ENCODE peak calls at places on chromosomes 6 and 20, in nine cellular contexts. N is lung microvascular endothelial cell; I is endothelial cell; J is fibroblast of lung; E is stimulated activated CD4-positive, alpha-beta T cell treated with anti-CD3 and anti-CD28 coated beads, Interleukin-2, amount 100 ng/mL, for 48 hours; W is CD4-positive, CD25-positive, alpha-beta regulatory T cell; D is HuH-7.5; G is stimulated activated naive CD4-positive, alpha-beta T cell; U is caudate nucleus. Z is an unnamed sample.

GRCh38 chr6:7542878-7543394 is 1.5 kb downstream of the DSP start:
- DNase-seq in I (peak; percentile 75), W (no peak), E (no peak), G (no peak), N (peak; percentile 4), U (no peak), J (no peak), D (peak; percentile 73), Z (peak; percentile 28)

GRCh38 chr6:48671506-48671905 is 560.5 kb upstream of the PTCHD4 start:
- DNase-seq in W (no peak), D (no peak), N (no peak), E (no peak), I (no peak), U (no peak), J (peak; percentile 39), G (no peak), Z (no peak)

GRCh38 chr6:21595265-21595950 is 1.9 kb downstream of the SOX4 start:
- DNase-seq in N (peak; percentile 25), G (peak; percentile 44), J (no peak), U (no peak), D (no peak), W (peak; percentile 36), I (peak; percentile 35), E (peak; percentile 11), Z (no peak)

GRCh38 chr6:164164921-164165320 is 750.4 kb downstream of the QKI start:
- DNase-seq in D (no peak), E (no peak), W (no peak), N (no peak), G (no peak), I (no peak), U (no peak), J (no peak), Z (no peak)

GRCh38 chr20:15143478-15143877 is 806.1 kb upstream of the FLRT3 start:
- DNase-seq in D (no peak), E (no peak), U (no peak), I (no peak), G (no peak), W (no peak), J (no peak), N (no peak), Z (no peak)

GRCh38 chr20:62641749-62642665 is at the start of gene SLCO4A1:
- DNase-seq in G (peak; percentile 78), I (peak; percentile 39), N (peak; percentile 65), D (no peak), J (peak; percentile 16), U (peak; percentile 68), W (peak; percentile 91), E (peak; percentile 84), Z (peak; percentile 81)

GRCh38 chr20:37804584-37805566 is 98.1 kb upstream of the VSTM2L start:
- DNase-seq in D (no peak), U (peak; percentile 14), J (no peak), W (no peak), G (no peak), E (no peak), I (no peak), N (no peak), Z (no peak)

GRCh38 chr20:25739615-25740320 is 43.1 kb upstream of the ZNF337 start:
- DNase-seq in N (peak; percentile 49), U (no peak), J (peak; percentile 5), E (no peak), D (no peak), I (no peak), G (no peak), W (peak; percentile 81), Z (no peak)

GRCh38 chr6:13611715-13612114 is 3.4 kb upstream of the NOL7 start:
- DNase-seq in J (no peak), I (no peak), G (no peak), N (no peak), D (no peak), U (no peak), E (no peak), W (peak; percentile 43), Z (no peak)

GRCh38 chr6:108897371-108897770 is 49.1 kb downstream of the ARMC2 start:
- DNase-seq in I (no peak), N (peak; percentile 70), E (no peak), J (peak; percentile 37), G (no peak), U (no peak), W (no peak), D (no peak), Z (no peak)

GRCh38 chr6:150604467-150604866 is 4.8 kb downstream of the PLEKHG1 start:
- DNase-seq in N (no peak), I (no peak), E (no peak), D (no peak), W (no peak), G (no peak), J (no peak), U (no peak), Z (no peak)

GRCh38 chr6:3722211-3722621 is 29.3 kb downstream of the PXDC1 start:
- DNase-seq in W (peak; percentile 17), N (no peak), D (no peak), J (peak; percentile 48), G (no peak), U (no peak), E (no peak), I (no peak), Z (no peak)

GRCh38 chr6:11393713-11394627 is 143.6 kb upstream of the TMEM170B start:
- DNase-seq in N (no peak), J (no peak), I (no peak), U (no peak), G (no peak), D (no peak), W (no peak), E (no peak), Z (no peak)

GRCh38 chr6:33082702-33083101 is 6.9 kb downstream of the HLA-DPB1 start:
- DNase-seq in U (peak; percentile 5), I (peak; percentile 38), D (peak; percentile 14), W (peak; percentile 45), N (peak; percentile 56), G (no peak), E (no peak), J (peak; percentile 49), Z (no peak)

GRCh38 chr6:155265843-155266535 is 2.2 kb downstream of the CLDN20 start:
- DNase-seq in W (no peak), D (no peak), J (no peak), E (no peak), U (no peak), N (no peak), I (no peak), G (no peak), Z (no peak)

GRCh38 chr6:126672654-126673053 is 332.7 kb downstream of the CENPW start:
- DNase-seq in W (no peak), I (no peak), U (no peak), G (no peak), E (no peak), J (peak; percentile 73), D (no peak), N (no peak), Z (no peak)

GRCh38 chr20:11050350-11050749 is 376.6 kb upstream of the JAG1 start:
- DNase-seq in I (no peak), W (no peak), U (no peak), N (no peak), G (no peak), D (no peak), E (no peak), J (no peak), Z (no peak)

GRCh38 chr6:137902721-137903120 is 35.7 kb downstream of the TNFAIP3 start:
- DNase-seq in E (no peak), D (no peak), W (no peak), I (no peak), U (no peak), G (no peak), N (no peak), J (no peak), Z (no peak)

GRCh38 chr6:38166411-38167240 is 347.1 kb downstream of the ZFAND3 start:
- DNase-seq in I (no peak), D (no peak), U (peak; percentile 54), N (no peak), G (no peak), W (no peak), J (no peak), E (no peak), Z (no peak)

GRCh38 chr6:81088133-81088532 is 664.3 kb downstream of the TENT5A start:
- DNase-seq in J (no peak), W (no peak), E (no peak), I (no peak), N (no peak), D (no peak), U (no peak), G (no peak), Z (no peak)

GRCh38 chr6:106363401-106364138 is 3.1 kb downstream of the CRYBG1 start:
- DNase-seq in G (no peak), D (no peak), W (no peak), J (no peak), N (no peak), E (no peak), I (no peak), U (no peak), Z (no peak)

GRCh38 chr6:129701721-129702455 is 8.1 kb downstream of the ARHGAP18 start:
- DNase-seq in E (no peak), U (no peak), W (no peak), I (no peak), G (no peak), N (peak; percentile 67), D (no peak), J (peak; percentile 50), Z (no peak)

GRCh38 chr6:105492706-105493673 is 90.1 kb upstream of the PREP start:
- DNase-seq in D (no peak), N (no peak), E (no peak), I (no peak), W (peak; percentile 45), U (no peak), G (no peak), J (no peak), Z (no peak)

GRCh38 chr6:157964139-157964538 is 17.5 kb upstream of the SYNJ2 start:
- DNase-seq in G (no peak), I (no peak), U (no peak), W (peak; percentile 47), N (no peak), D (no peak), J (peak; percentile 36), E (no peak), Z (no peak)

GRCh38 chr6:170062209-170062903 is 228.5 kb downstream of the DLL1 start:
- DNase-seq in G (no peak), I (no peak), E (no peak), J (no peak), U (no peak), W (no peak), D (no peak), N (no peak), Z (no peak)

GRCh38 chr6:154615483-154616025 is 105.1 kb upstream of the CNKSR3 start:
- DNase-seq in J (peak; percentile 93), D (peak; percentile 28), U (no peak), N (peak; percentile 85), I (no peak), E (no peak), G (no peak), W (no peak), Z (no peak)

GRCh38 chr20:57505991-57506390 is 18.9 kb downstream of the CTCFL start:
- DNase-seq in W (no peak), I (no peak), U (no peak), E (no peak), G (no peak), N (no peak), J (no peak), D (no peak), Z (no peak)

GRCh38 chr6:56954389-56955170 is at the start of gene BEND6:
- DNase-seq in D (peak; percentile 18), G (peak; percentile 9), I (no peak), J (peak; percentile 82), U (peak; percentile 90), W (peak; percentile 24), N (peak; percentile 78), E (peak; percentile 20), Z (peak; percentile 81)

GRCh38 chr6:36633915-36634314 is 39.8 kb downstream of the SRSF3 start:
- DNase-seq in N (peak; percentile 57), G (no peak), U (no peak), J (peak; percentile 92), E (no peak), D (no peak), I (no peak), W (no peak), Z (no peak)

GRCh38 chr6:150417899-150418824 is 49.4 kb downstream of the IYD start:
- DNase-seq in U (no peak), E (no peak), J (peak; percentile 93), N (peak; percentile 94), W (peak; percentile 63), I (peak; percentile 23), D (peak; percentile 57), G (peak; percentile 38), Z (peak; percentile 46)

GRCh38 chr20:32560989-32561830 is 23.9 kb downstream of the NOL4L start:
- DNase-seq in N (no peak), U (peak; percentile 19), D (no peak), J (no peak), W (no peak), I (no peak), E (no peak), G (no peak), Z (no peak)